ENCODE peak calls at places on chromosomes 4 and X, in eight cellular contexts. G is lower lobe of right lung, L is pancreas, U is HCT116, A is fibroblast of mammary gland, P is breast epithelium, D is prostate gland, Q is BJ. I is an unnamed sample.

GRCh38 chr4:126611900-126612299 is 1020.9 kb upstream of the INTU start:
- DNase-seq in D (no peak), G (no peak), A (peak), Q (no peak), L (no peak), P (no peak), U (no peak), I (no peak)

GRCh38 chr4:94880976-94881375 is 123.2 kb downstream of the BMPR1B start:
- DNase-seq in D (no peak), G (no peak), P (no peak), U (no peak), L (no peak), A (peak), Q (no peak), I (no peak)

GRCh38 chr4:148073349-148073748 is 341.5 kb downstream of the ARHGAP10 start:
- DNase-seq in U (no peak), P (no peak), D (no peak), Q (no peak), A (no peak), G (no peak), L (no peak), I (no peak)

GRCh38 chrX:29308726-29309125 is 721.5 kb downstream of the IL1RAPL1 start:
- DNase-seq in Q (no peak), G (no peak), L (no peak), A (no peak), D (no peak), U (no peak), P (no peak), I (no peak)

GRCh38 chrX:119292445-119292844 is 56.4 kb downstream of the PGRMC1 start:
- DNase-seq in A (peak), U (no peak), P (no peak), G (no peak), L (no peak), Q (no peak), D (no peak), I (no peak)

GRCh38 chr4:18127030-18127429 is 105.5 kb upstream of the LCORL start:
- DNase-seq in P (no peak), A (no peak), G (no peak), D (no peak), U (no peak), Q (no peak), L (no peak), I (no peak)

GRCh38 chrX:134512566-134512965 is 52.6 kb downstream of the HPRT1 start:
- DNase-seq in A (peak), P (no peak), Q (peak), G (no peak), D (no peak), U (peak), L (no peak), I (no peak)

GRCh38 chr4:106854970-106855369 is 181.1 kb downstream of the DKK2 start:
- DNase-seq in D (no peak), L (no peak), A (no peak), G (no peak), U (no peak), P (no peak), Q (no peak), I (no peak)

GRCh38 chrX:132631579-132632232 is 142.9 kb upstream of the MBNL3 start:
- DNase-seq in D (no peak), A (peak), P (no peak), L (no peak), G (no peak), Q (no peak), U (no peak), I (no peak)

GRCh38 chrX:23341452-23341851 is 6.8 kb downstream of the PTCHD1 start:
- DNase-seq in G (no peak), D (no peak), A (peak), L (no peak), U (no peak), Q (no peak), P (no peak), I (no peak)

GRCh38 chr4:88005086-88005485 is 2.3 kb upstream of the PKD2 start:
- DNase-seq in D (no peak), Q (peak), P (no peak), A (peak), G (no peak), U (no peak), L (no peak), I (no peak)

GRCh38 chr4:146330392-146330791 is 116.1 kb downstream of the REELD1 start:
- DNase-seq in U (no peak), Q (no peak), A (peak), L (no peak), G (no peak), P (no peak), D (no peak), I (no peak)

GRCh38 chrX:130118396-130118795 is 8.1 kb upstream of the ELF4 start:
- DNase-seq in U (no peak), A (peak), G (no peak), L (no peak), Q (no peak), P (no peak), D (no peak), I (no peak)

GRCh38 chr4:4598851-4599411 is 57.1 kb upstream of the STX18 start:
- DNase-seq in P (no peak), A (no peak), L (no peak), G (no peak), D (no peak), U (no peak), Q (no peak), I (no peak)

GRCh38 chrX:154409222-154409871 is at the start of gene DNASE1L1:
- DNase-seq in L (peak), A (peak), D (peak), G (peak), U (no peak), P (no peak), Q (peak), I (no peak)

GRCh38 chrX:72123471-72124185 is 8.1 kb downstream of the RTL5 start:
- DNase-seq in L (no peak), P (no peak), G (peak), U (no peak), Q (no peak), D (no peak), A (no peak), I (no peak)

GRCh38 chr4:52780206-52780605 is 29.0 kb upstream of the ERVMER34-1 start:
- DNase-seq in Q (peak), A (peak), P (no peak), G (no peak), D (peak), U (no peak), L (no peak), I (peak)

GRCh38 chrX:8341814-8342590 is 122.6 kb upstream of the VCX3B start:
- DNase-seq in P (no peak), Q (no peak), L (no peak), G (no peak), A (peak), U (no peak), D (no peak), I (no peak)

GRCh38 chr4:93776386-93777080 is 52.0 kb upstream of the ATOH1 start:
- DNase-seq in G (no peak), Q (no peak), L (no peak), A (peak), D (no peak), P (no peak), U (no peak), I (no peak)

GRCh38 chrX:24662344-24662743 is 15.2 kb upstream of the PCYT1B start:
- DNase-seq in P (no peak), Q (no peak), L (no peak), A (no peak), U (no peak), D (no peak), G (no peak), I (no peak)

GRCh38 chr4:119682080-119682479 is 53.5 kb upstream of the PDE5A start:
- DNase-seq in L (no peak), A (no peak), D (no peak), U (no peak), Q (no peak), P (no peak), G (no peak), I (no peak)

GRCh38 chr4:150108693-150109092 is 30.4 kb downstream of the DCLK2 start:
- DNase-seq in A (no peak), L (no peak), G (no peak), Q (no peak), P (no peak), D (no peak), U (no peak), I (no peak)

GRCh38 chr4:123096038-123096437 is 173.6 kb upstream of the NUDT6 start:
- DNase-seq in U (peak), A (no peak), G (no peak), L (no peak), Q (no peak), P (no peak), D (no peak), I (no peak)

GRCh38 chr4:155548173-155548572 is 118.5 kb upstream of the GUCY1A1 start:
- DNase-seq in Q (no peak), P (no peak), D (no peak), U (no peak), L (no peak), G (no peak), A (peak), I (no peak)

GRCh38 chr4:167105857-167106256 is 128.4 kb downstream of the SPOCK3 start:
- DNase-seq in A (no peak), P (no peak), U (no peak), Q (no peak), D (no peak), G (no peak), L (no peak), I (no peak)

GRCh38 chr4:19381068-19381467 is 870.6 kb upstream of the SLIT2 start:
- DNase-seq in D (no peak), L (no peak), Q (peak), A (peak), G (no peak), U (no peak), P (no peak), I (no peak)
- H3K4me3 ChIP-seq in D (no peak), L (no peak), Q (no peak), A (no peak), G (no peak), U (no peak), P (no peak), I (no peak)

GRCh38 chr4:15756361-15756861 is 21.7 kb upstream of the CD38 start:
- DNase-seq in Q (no peak), A (peak), L (no peak), D (no peak), U (peak), P (no peak), G (no peak), I (no peak)
- TF ChIP-seq CTCF in Q (no peak), A (no peak), L (no peak), D (no peak), U (peak), P (no peak), G (peak), I (no peak)

GRCh38 chr4:15161439-15161838 is 159.2 kb downstream of the CPEB2 start:
- DNase-seq in D (no peak), P (no peak), L (no peak), U (no peak), G (no peak), Q (no peak), A (no peak), I (no peak)

GRCh38 chr4:15162465-15163283 is 160.4 kb downstream of the CPEB2 start:
- DNase-seq in L (no peak), D (no peak), A (peak), P (no peak), G (no peak), Q (no peak), U (no peak), I (peak)

GRCh38 chr4:15159477-15160019 is 157.3 kb downstream of the CPEB2 start:
- DNase-seq in L (no peak), Q (no peak), G (no peak), D (no peak), A (no peak), P (no peak), U (no peak), I (no peak)

GRCh38 chr4:15163284-15163645 is 161.0 kb downstream of the CPEB2 start:
- DNase-seq in A (no peak), L (no peak), G (no peak), Q (no peak), U (no peak), P (no peak), D (no peak), I (no peak)

GRCh38 chr4:15162046-15162445 is 159.8 kb downstream of the CPEB2 start:
- DNase-seq in Q (no peak), D (no peak), P (no peak), L (no peak), A (no peak), G (no peak), U (no peak), I (no peak)
- H3K4me3 ChIP-seq in Q (no peak), D (no peak), P (no peak), L (no peak), A (no peak), G (no peak), U (no peak), I (no peak)

GRCh38 chrX:16993791-16994318 is 47.4 kb downstream of the REPS2 start:
- DNase-seq in A (no peak), P (no peak), U (no peak), L (no peak), D (no peak), G (no peak), Q (no peak), I (no peak)
- TF ChIP-seq CTCF in A (peak), P (no peak), U (peak), L (no peak), D (no peak), G (no peak), Q (peak), I (peak)

GRCh38 chr4:158845166-158846041 is 76.6 kb downstream of the FNIP2 start:
- DNase-seq in G (no peak), U (no peak), L (no peak), D (no peak), P (no peak), Q (no peak), A (no peak), I (no peak)
- H3K4me3 ChIP-seq in G (no peak), U (no peak), L (no peak), D (no peak), P (no peak), Q (no peak), A (no peak), I (no peak)

GRCh38 chrX:120365320-120365719 is 3.4 kb downstream of the ATP1B4 start:
- DNase-seq in P (no peak), L (peak), D (peak), Q (no peak), U (no peak), G (peak), A (peak), I (no peak)
- TF ChIP-seq CTCF in P (no peak), L (no peak), D (no peak), Q (peak), U (peak), G (peak), A (peak), I (peak)